ENCODE peak calls at places on chromosomes 1 and 21, in six cellular contexts. L, P, Y, N, F and H are unnamed samples.

GRCh38 chr1:77757616-77758015 is 2.0 kb downstream of the USP33 start:
- DNase-seq in F (no peak), N (no peak), Y (no peak), P (no peak), L (no peak), H (no peak)

GRCh38 chr21:34274001-34274400 is 89.8 kb upstream of the KCNE2 start:
- DNase-seq in L (no peak), Y (no peak), N (no peak), F (no peak), P (no peak), H (no peak)

GRCh38 chr1:19398309-19398760 is 86.2 kb downstream of the SLC66A1 start:
- DNase-seq in Y (no peak), P (peak), L (no peak), F (no peak), N (peak), H (peak)

GRCh38 chr1:46315669-46316403 is 12.3 kb downstream of the UQCRH start:
- DNase-seq in F (no peak), N (no peak), P (no peak), L (no peak), Y (no peak), H (no peak)

GRCh38 chr1:1120096-1120495 is 4.2 kb upstream of the C1orf159 start:
- DNase-seq in P (peak), N (peak), F (no peak), L (no peak), Y (no peak), H (peak)

GRCh38 chr1:42720868-42721267 is 19.2 kb downstream of the CLDN19 start:
- DNase-seq in P (no peak), N (no peak), L (no peak), Y (no peak), F (no peak), H (no peak)

GRCh38 chr1:44947060-44947773 is 39.2 kb downstream of the EIF2B3 start:
- DNase-seq in F (peak), Y (no peak), L (no peak), P (no peak), N (no peak), H (peak)

GRCh38 chr1:15180945-15181523 is 27.5 kb downstream of the TMEM51 start:
- DNase-seq in N (peak), L (no peak), F (no peak), Y (no peak), P (no peak), H (peak)

GRCh38 chr21:45857761-45858160 is 123.8 kb upstream of the COL6A1 start:
- DNase-seq in N (no peak), F (no peak), Y (peak), L (no peak), P (no peak), H (no peak)

GRCh38 chr1:184150776-184151531 is 99.4 kb downstream of the TSEN15 start:
- DNase-seq in Y (no peak), P (no peak), N (peak), F (peak), L (no peak), H (peak)

GRCh38 chr1:200296091-200296661 is 113.7 kb downstream of the ZNF281 start:
- DNase-seq in N (no peak), L (peak), F (no peak), P (no peak), Y (no peak), H (no peak)

GRCh38 chr1:242212401-242212800 is 213.5 kb upstream of the MAP1LC3C start:
- DNase-seq in Y (no peak), N (no peak), F (no peak), L (no peak), P (no peak), H (no peak)

GRCh38 chr1:117754061-117754969 is 148.5 kb downstream of the TENT5C start:
- DNase-seq in F (peak), N (peak), P (no peak), L (peak), Y (peak), H (peak)

GRCh38 chr1:228689255-228689654 is 46.0 kb upstream of the RHOU start:
- DNase-seq in P (no peak), N (no peak), L (no peak), Y (no peak), F (no peak), H (no peak)

GRCh38 chr1:154821083-154821482 is 49.0 kb downstream of the KCNN3 start:
- DNase-seq in L (no peak), Y (no peak), P (peak), F (no peak), N (no peak), H (no peak)

GRCh38 chr1:2571348-2571747 is 15.2 kb downstream of the TNFRSF14 start:
- DNase-seq in Y (no peak), L (no peak), N (no peak), F (no peak), P (no peak), H (no peak)

GRCh38 chr1:234214129-234214910 is 158.9 kb upstream of the COA6 start:
- DNase-seq in N (peak), L (no peak), P (peak), Y (no peak), F (no peak), H (no peak)

GRCh38 chr1:156703741-156704140 is 1.6 kb downstream of the CRABP2 start:
- DNase-seq in L (no peak), Y (no peak), P (no peak), F (no peak), N (no peak), H (no peak)

GRCh38 chr1:221858758-221859157 is 116.9 kb upstream of the DUSP10 start:
- DNase-seq in N (no peak), Y (no peak), F (no peak), L (peak), P (no peak), H (no peak)

GRCh38 chr1:183278736-183279591 is 92.9 kb downstream of the LAMC2 start:
- DNase-seq in L (no peak), P (no peak), Y (peak), F (no peak), N (no peak), H (no peak)

GRCh38 chr1:55363261-55363660 is 148.1 kb upstream of the USP24 start:
- DNase-seq in Y (no peak), L (no peak), P (no peak), N (no peak), F (no peak), H (no peak)

GRCh38 chr1:27887215-27888035 is 15.1 kb downstream of the THEMIS2 start:
- DNase-seq in Y (no peak), P (peak), F (no peak), N (peak), L (no peak), H (no peak)

GRCh38 chr1:76292418-76293184 is 218.1 kb downstream of the ST6GALNAC3 start:
- DNase-seq in N (no peak), F (no peak), L (no peak), P (no peak), Y (no peak), H (no peak)

GRCh38 chr1:172964864-172965263 is 85.9 kb downstream of the TNFSF18 start:
- DNase-seq in L (no peak), F (no peak), P (no peak), N (no peak), Y (no peak), H (no peak)

GRCh38 chr1:53669511-53670191 is 69.3 kb downstream of the GLIS1 start:
- DNase-seq in L (no peak), N (no peak), F (no peak), Y (no peak), P (no peak), H (no peak)

GRCh38 chr1:206430031-206430983 is 40.0 kb upstream of the IKBKE start:
- DNase-seq in Y (no peak), N (no peak), L (no peak), F (no peak), P (no peak), H (peak)

GRCh38 chr1:200897188-200897710 is 2.5 kb downstream of the INAVA start:
- DNase-seq in Y (no peak), F (no peak), L (no peak), N (no peak), P (no peak), H (no peak)

GRCh38 chr1:37697737-37698136 is 5.4 kb downstream of the CDCA8 start:
- DNase-seq in Y (no peak), L (no peak), P (no peak), F (no peak), N (no peak), H (no peak)

GRCh38 chr1:37697090-37697489 is 4.8 kb downstream of the CDCA8 start:
- DNase-seq in L (no peak), N (no peak), F (no peak), P (no peak), Y (no peak), H (no peak)

GRCh38 chr1:37691497-37692077 is 729 bp upstream of the CDCA8 start:
- DNase-seq in N (peak), P (peak), Y (peak), F (no peak), L (peak), H (peak)

GRCh38 chr1:37692834-37693175 is 489 bp downstream of the CDCA8 start:
- DNase-seq in N (no peak), P (no peak), L (no peak), Y (no peak), F (no peak), H (no peak)

DNA sequence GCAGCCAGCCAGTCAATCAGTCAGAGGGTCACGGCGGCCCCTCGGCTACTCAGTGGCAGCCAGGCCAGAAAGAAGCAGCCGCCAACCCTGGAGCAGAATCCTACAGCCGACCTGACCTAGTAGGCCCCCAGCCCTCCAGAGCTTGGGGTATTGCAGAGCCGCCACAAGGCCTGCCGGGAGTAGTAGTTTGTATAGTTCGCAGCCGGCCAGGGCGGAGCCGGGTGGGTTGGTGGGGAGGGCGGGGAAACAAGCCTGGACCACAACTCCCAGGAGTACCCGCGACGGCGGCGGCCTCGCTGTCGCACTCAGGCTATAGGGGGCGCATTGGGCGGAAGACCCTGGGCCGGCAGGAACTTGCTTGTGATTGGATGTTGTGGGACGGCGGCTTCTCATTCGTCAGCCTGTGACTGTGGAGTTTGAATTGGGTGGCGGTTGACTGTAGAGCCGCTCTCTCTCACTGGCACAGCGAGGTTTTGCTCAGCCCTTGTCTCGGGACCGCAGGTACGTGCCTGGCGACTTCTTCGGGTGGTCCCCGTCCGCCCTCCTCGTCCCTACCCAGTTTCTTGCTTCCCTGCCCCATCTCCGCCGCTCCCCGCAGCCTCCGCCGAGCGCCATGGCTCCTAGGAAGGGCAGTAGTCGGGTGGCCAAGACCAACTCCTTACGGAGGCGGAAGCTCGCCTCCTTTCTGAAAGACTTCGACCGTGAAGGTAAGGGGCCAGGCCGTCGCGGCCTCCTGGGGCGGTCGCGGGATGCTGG is at the start of gene CDCA8:
- DNase-seq in F (peak), P (peak), Y (peak), L (peak), N (peak), H (peak)
- TF ChIP-seq EP300 in F (peak), P (no peak), Y (no peak), L (no peak), N (no peak), H (no peak)

DNA sequence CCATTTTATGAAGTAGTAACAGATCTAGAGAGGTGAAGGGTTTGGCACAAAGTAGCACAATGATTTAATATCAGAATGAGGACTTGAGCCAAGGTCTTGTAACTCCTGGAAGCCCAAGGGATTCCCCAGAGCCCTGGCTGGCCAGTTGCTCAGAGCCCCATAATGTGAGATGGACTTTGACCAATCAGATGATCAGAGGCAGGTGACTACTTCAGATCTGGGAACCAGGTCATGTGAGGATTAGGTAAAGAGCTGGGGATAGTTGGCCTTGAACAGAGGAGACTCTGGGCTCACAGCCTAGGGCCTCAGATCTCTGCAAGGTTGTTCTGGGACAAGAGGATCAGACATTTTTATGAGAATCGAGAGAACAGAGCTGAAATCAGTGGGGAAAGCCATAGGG is 18.9 kb downstream of the SHISAL2A start:
- DNase-seq in N (no peak), L (no peak), F (no peak), Y (no peak), P (no peak), H (no peak)
- TF ChIP-seq EP300 in N (no peak), L (no peak), F (no peak), Y (no peak), P (no peak), H (no peak)

DNA sequence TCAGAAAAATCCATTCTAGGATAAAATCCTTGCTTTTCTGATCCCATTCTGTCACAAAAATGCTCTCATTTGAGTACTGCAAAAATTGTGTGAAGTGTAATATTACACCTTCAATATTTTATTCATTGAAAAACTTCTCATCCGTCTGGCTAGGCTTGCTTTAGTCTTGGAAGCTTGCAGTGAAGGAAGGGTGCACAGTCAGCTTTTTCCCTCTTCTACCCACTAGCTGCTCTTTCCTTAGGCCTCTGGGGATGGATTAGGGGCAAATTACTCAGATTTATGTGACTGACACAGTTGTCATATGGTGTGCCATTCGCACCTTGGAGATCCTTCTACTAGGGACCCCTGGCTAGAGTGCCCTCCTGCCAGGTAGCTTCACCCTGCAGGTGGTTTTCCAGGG is 32.1 kb downstream of the OVAAL start:
- DNase-seq in P (no peak), F (no peak), N (no peak), Y (no peak), L (no peak), H (no peak)
- TF ChIP-seq EP300 in P (no peak), F (no peak), N (no peak), Y (no peak), L (no peak), H (no peak)

DNA sequence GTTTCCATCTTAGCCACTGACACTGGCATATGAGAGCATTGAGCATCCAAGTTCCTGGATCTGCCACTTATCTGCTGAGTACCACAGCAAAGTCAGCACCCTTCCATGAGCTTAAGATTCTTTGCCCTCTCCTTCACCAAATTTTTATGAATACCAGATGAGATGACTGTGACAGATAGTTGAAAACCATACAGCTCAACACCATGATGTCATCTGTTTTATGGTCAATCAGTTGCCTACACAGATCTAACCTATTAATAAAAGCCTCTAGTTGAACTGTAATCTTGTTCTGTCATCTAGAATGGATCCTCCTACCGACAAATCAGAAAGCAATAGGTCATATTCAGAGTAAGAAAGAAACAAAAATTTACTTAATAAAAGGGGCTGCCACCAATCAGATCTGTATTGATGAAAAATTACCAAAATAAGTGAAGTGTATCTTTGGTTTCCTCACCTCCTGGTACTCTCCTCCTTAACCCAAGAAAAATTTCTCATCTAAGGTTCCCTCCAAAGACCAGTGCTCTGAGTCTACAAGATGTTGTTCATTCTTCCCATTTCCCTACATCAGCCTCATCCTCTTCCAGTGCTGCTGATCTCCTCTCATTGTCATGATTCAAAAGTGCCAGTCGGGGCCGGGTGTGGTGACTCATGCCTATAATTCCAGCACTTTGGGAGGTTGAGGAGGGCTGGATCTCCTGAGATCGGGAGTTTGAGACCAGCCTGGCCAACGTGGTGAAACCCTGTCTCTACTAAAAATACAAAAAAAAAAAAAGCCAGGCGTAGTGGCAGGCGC is 138.8 kb upstream of the CTTNBP2NL start:
- DNase-seq in Y (no peak), L (no peak), N (no peak), F (no peak), P (no peak), H (no peak)
- TF ChIP-seq EP300 in Y (no peak), L (no peak), N (no peak), F (no peak), P (no peak), H (no peak)